ENCODE peak calls at places on chromosomes 3 and 15, in eight cellular contexts. I, T, H, M, B, O, J and N are unnamed samples.

GRCh38 chr15:38991126-38991525 is 426.5 kb upstream of the RASGRP1 start:
- DNase-seq in O (no peak), M (no peak), H (peak), B (no peak), T (peak), I (no peak), J (peak), N (peak)

GRCh38 chr3:41997702-41998551 is 36.0 kb upstream of the ULK4 start:
- DNase-seq in I (no peak), M (no peak), J (peak), H (no peak), B (no peak), T (peak), O (no peak), N (no peak)

GRCh38 chr3:73401058-73401457 is 223.7 kb downstream of the PDZRN3 start:
- DNase-seq in O (no peak), M (no peak), J (peak), I (no peak), H (peak), T (peak), B (peak), N (no peak)

GRCh38 chr3:107846282-107846852 is 244.5 kb downstream of the CD47 start:
- DNase-seq in B (peak), J (peak), H (peak), T (peak), O (peak), I (peak), M (peak), N (peak)

GRCh38 chr3:128395500-128396125 is 71.1 kb downstream of the DNAJB8 start:
- DNase-seq in M (no peak), B (no peak), O (no peak), T (peak), J (peak), I (no peak), H (peak), N (no peak)

GRCh38 chr3:112437146-112438022 is 61.9 kb downstream of the BTLA start:
- DNase-seq in H (peak), O (no peak), M (no peak), T (peak), I (no peak), B (no peak), J (peak), N (peak)

GRCh38 chr15:58574612-58575011 is 142.8 kb downstream of the LIPC start:
- DNase-seq in I (no peak), B (no peak), J (no peak), H (no peak), T (no peak), M (no peak), O (peak), N (no peak)

GRCh38 chr3:190000861-190001196 is 119.9 kb downstream of the P3H2 start:
- DNase-seq in J (no peak), I (no peak), O (no peak), M (no peak), T (no peak), B (no peak), H (no peak), N (no peak)

GRCh38 chr15:24945711-24946110 is 9.1 kb upstream of the SNRPN start:
- DNase-seq in J (no peak), O (no peak), M (no peak), T (no peak), H (no peak), I (no peak), B (no peak), N (no peak)

GRCh38 chr15:99565031-99565280 is 828 bp upstream of the MEF2A start:
- DNase-seq in B (no peak), J (no peak), T (no peak), I (no peak), M (no peak), H (no peak), O (no peak), N (no peak)

GRCh38 chr15:80915462-80915861 is 74.2 kb downstream of the MESD start:
- DNase-seq in H (no peak), J (no peak), O (no peak), M (no peak), I (no peak), B (no peak), T (no peak), N (no peak)

GRCh38 chr15:99981223-99981647 is 248.0 kb upstream of the LYSMD4 start:
- DNase-seq in O (no peak), I (no peak), T (no peak), M (no peak), B (no peak), J (no peak), H (no peak), N (no peak)

GRCh38 chr3:82520846-82521245 is 759.4 kb upstream of the GBE1 start:
- DNase-seq in I (no peak), B (no peak), O (no peak), T (no peak), M (no peak), H (no peak), J (no peak), N (no peak)

GRCh38 chr15:100900136-100900894 is 18.8 kb upstream of the LRRK1 start:
- DNase-seq in H (no peak), O (no peak), B (no peak), J (no peak), I (no peak), T (no peak), M (peak), N (no peak)

GRCh38 chr3:9914559-9915251 is 2.2 kb upstream of the IL17RC start:
- DNase-seq in M (no peak), B (no peak), T (no peak), H (no peak), I (no peak), O (no peak), J (no peak), N (no peak)
- H3K4me3 ChIP-seq in M (peak), B (peak), T (peak), H (peak), I (peak), O (peak), J (no peak), N (peak)

DNA sequence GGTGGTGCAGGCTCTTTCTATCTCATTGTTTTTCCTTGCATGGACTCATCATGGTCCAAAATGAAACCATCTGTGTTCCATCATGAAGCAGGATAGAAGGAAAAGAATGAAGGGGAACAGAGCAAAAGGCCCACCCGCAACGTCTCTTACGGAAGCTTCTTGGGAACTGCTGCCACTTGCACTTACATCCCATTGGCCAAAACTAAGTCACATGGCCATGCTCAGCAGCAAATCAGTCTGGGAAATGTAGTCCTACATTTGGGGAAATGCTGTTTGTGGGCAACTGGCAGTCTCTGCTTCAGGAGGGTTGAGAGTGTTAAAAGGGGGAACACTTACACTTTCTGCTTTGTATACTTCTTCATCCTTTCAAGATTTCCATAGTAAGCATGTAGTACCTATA is 191.6 kb downstream of the SV2B start:
- DNase-seq in J (peak), B (no peak), H (no peak), O (no peak), T (peak), I (no peak), M (no peak), N (no peak)
- H3K4me3 ChIP-seq in J (no peak), B (no peak), H (no peak), O (no peak), T (no peak), I (no peak), M (no peak), N (no peak)

GRCh38 chr3:184011230-184011876 is 6.3 kb downstream of the ABCC5 start:
- DNase-seq in I (no peak), M (no peak), O (no peak), J (no peak), H (no peak), B (no peak), T (no peak), N (no peak)

GRCh38 chr3:184016169-184016570 is 1.5 kb downstream of the ABCC5 start:
- DNase-seq in J (no peak), I (no peak), T (no peak), O (no peak), B (no peak), H (no peak), M (no peak), N (no peak)

GRCh38 chr3:184008161-184008560 is 9.5 kb downstream of the ABCC5 start:
- DNase-seq in J (no peak), M (no peak), B (no peak), T (no peak), I (no peak), O (no peak), H (no peak), N (no peak)

GRCh38 chr3:184015381-184016019 is 2.2 kb downstream of the ABCC5 start:
- DNase-seq in B (no peak), I (peak), J (no peak), H (no peak), M (no peak), O (no peak), T (no peak), N (no peak)

GRCh38 chr3:184011937-184012889 is 5.5 kb downstream of the ABCC5 start:
- DNase-seq in T (no peak), H (no peak), B (no peak), I (no peak), O (no peak), M (no peak), J (no peak), N (no peak)
- H3K4me3 ChIP-seq in T (no peak), H (no peak), B (no peak), I (peak), O (no peak), M (no peak), J (no peak), N (no peak)

GRCh38 chr3:194768586-194768985 is 82.9 kb downstream of the FAM43A start:
- DNase-seq in T (no peak), O (no peak), J (no peak), B (no peak), H (no peak), I (no peak), M (no peak), N (no peak)
- H3K4me3 ChIP-seq in T (no peak), O (no peak), J (no peak), B (peak), H (peak), I (no peak), M (no peak), N (peak)

DNA sequence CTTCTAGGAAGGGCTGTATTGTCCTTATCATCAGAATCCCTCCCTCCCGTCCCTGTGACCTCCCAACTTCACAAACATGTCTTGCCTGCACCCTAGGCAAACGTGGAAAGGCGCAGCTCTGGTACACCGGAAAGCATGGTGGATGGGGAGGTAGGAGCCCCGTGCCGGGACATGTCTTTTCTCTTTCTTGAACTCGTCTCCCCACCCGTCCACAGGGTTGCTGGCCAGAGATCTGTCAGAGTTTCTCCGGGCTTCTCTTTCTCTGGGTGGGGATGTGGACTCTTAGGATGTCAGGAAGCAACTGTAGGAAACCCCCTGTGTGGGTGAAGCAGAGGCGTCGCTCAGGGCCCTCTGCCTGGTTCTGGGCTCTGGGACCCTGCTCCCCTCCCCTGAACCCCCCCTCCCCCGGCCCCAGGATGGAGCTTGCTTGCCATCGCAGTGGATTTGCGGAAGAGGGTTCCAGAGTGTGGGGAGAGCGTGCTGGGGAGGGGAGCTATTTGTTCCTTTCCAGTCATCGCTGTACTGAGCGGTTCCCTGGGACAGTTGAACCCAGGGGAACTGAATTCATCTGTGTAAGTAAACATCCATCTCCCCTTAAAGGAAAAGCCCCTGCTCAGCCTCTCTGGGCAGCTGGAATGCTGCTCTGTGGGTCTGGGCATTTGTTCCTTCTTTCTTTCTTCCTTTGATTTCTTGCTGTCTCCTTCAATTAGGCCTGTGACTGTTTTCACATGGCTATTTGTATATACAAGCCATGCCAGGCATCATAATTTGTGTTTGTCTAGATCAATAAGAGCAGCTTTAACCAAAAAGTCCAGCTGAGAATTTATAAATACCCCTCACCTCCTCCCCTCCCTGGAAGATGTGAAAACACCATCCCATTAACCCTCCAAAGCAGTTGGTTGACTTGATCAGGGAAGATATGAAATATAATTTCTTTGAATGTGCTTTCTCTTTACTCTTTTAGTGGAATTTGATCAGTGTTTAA is 72.8 kb downstream of the SMAD3 start:
- DNase-seq in H (peak), O (no peak), J (no peak), T (no peak), B (no peak), M (no peak), I (no peak), N (no peak)
- H3K4me3 ChIP-seq in H (peak), O (no peak), J (peak), T (no peak), B (no peak), M (no peak), I (peak), N (no peak)

DNA sequence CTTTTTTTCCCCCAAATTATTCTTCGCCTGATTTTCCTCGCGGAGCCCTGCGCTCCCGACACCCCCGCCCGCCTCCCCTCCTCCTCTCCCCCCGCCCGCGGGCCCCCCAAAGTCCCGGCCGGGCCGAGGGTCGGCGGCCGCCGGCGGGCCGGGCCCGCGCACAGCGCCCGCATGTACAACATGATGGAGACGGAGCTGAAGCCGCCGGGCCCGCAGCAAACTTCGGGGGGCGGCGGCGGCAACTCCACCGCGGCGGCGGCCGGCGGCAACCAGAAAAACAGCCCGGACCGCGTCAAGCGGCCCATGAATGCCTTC is 422 bp downstream of the SOX2 start:
- DNase-seq in B (no peak), H (no peak), J (no peak), I (no peak), O (no peak), T (no peak), M (no peak), N (no peak)
- H3K4me3 ChIP-seq in B (no peak), H (peak), J (no peak), I (peak), O (peak), T (peak), M (no peak), N (peak)

DNA sequence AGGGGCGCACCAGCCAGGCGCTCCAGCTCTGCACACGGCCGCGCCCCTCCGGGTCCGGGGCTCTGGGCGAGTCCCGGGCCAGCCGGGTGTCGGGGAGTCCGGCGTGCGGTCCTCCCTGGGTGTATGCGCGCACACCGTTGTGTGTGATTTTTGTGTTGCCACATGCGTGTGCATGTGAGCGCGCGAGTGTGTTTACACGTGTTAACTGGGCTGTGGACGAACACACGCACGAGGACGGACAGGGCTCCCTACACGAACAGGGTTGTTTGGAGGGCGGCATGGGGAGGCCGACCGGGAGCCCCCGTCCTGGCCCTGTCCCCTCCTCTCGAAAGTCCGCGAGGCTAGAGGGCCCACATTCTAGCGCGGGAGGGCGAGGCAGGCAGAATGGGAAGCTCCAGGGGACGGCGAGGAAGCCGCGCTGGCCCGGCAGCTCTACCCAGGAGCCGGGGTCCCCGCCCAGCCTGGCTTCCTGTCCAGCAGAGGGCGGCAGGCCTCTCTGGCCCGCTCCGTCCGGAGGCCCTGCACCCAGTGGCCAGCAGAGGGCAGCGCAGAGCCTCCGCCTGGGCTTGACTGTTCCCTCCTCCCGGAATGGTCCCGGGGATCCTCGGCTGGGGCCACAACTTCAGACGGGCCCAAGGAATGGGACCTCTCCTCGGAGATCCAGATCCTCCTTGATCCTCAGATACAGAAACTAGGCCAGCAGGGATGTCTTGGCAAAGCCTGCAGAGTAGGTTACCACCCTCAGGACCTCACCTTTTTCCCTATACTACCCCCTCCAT is 611 bp upstream of the LINGO1 start:
- DNase-seq in B (peak), I (peak), J (peak), H (peak), T (peak), O (peak), M (peak), N (peak)
- H3K4me3 ChIP-seq in B (peak), I (peak), J (peak), H (peak), T (peak), O (peak), M (peak), N (peak)

GRCh38 chr3:114863848-114864247 is 283.2 kb downstream of the ZBTB20 start:
- DNase-seq in T (no peak), O (no peak), I (no peak), B (no peak), M (no peak), J (no peak), H (no peak), N (no peak)
- H3K4me3 ChIP-seq in T (no peak), O (no peak), I (peak), B (no peak), M (no peak), J (no peak), H (peak), N (no peak)

GRCh38 chr3:64445318-64446300 is 220.3 kb upstream of the PRICKLE2 start:
- DNase-seq in B (no peak), M (peak), H (peak), J (peak), O (peak), I (no peak), T (peak), N (no peak)
- H3K4me3 ChIP-seq in B (peak), M (peak), H (peak), J (peak), O (peak), I (peak), T (peak), N (peak)